ENCODE peak calls at places on chromosomes 3 and 15, in six cellular contexts. One of them, this sample, is unnamed.

GRCh38 chr3:23404241-23404640 is 201.1 kb downstream of the UBE2E2 start:
- DNase-seq in ovary: no peak
- DNase-seq in GM23338: no peak
- DNase-seq in kidney epithelial cell: no peak
- DNase-seq in brain microvascular endothelial cell: no peak
- DNase-seq in AG09309: no peak
- DNase-seq in this sample: no peak

GRCh38 chr3:150005243-150006102 is 34.8 kb upstream of the PFN2 start:
- DNase-seq in ovary: no peak
- DNase-seq in GM23338: no peak
- DNase-seq in kidney epithelial cell: peak
- DNase-seq in brain microvascular endothelial cell: peak
- DNase-seq in AG09309: no peak
- DNase-seq in this sample: no peak

GRCh38 chr3:60294181-60294580 is 957.1 kb downstream of the FHIT start:
- DNase-seq in ovary: no peak
- DNase-seq in GM23338: no peak
- DNase-seq in kidney epithelial cell: peak
- DNase-seq in brain microvascular endothelial cell: peak
- DNase-seq in AG09309: no peak
- DNase-seq in this sample: no peak

GRCh38 chr3:128198313-128198712 is 45.0 kb downstream of the EEFSEC start:
- DNase-seq in ovary: no peak
- DNase-seq in GM23338: no peak
- DNase-seq in kidney epithelial cell: no peak
- DNase-seq in brain microvascular endothelial cell: no peak
- DNase-seq in AG09309: no peak
- DNase-seq in this sample: no peak

GRCh38 chr15:65110676-65111292 is 4.2 kb downstream of the UBAP1L start:
- DNase-seq in ovary: no peak
- DNase-seq in GM23338: no peak
- DNase-seq in kidney epithelial cell: no peak
- DNase-seq in brain microvascular endothelial cell: peak
- DNase-seq in AG09309: no peak
- DNase-seq in this sample: no peak

GRCh38 chr3:181726351-181727121 is 14.8 kb downstream of the SOX2 start:
- DNase-seq in ovary: no peak
- DNase-seq in GM23338: peak
- DNase-seq in kidney epithelial cell: no peak
- DNase-seq in brain microvascular endothelial cell: no peak
- DNase-seq in AG09309: no peak
- DNase-seq in this sample: no peak

GRCh38 chr3:181264491-181264890 is 275.0 kb upstream of the DNAJC19 start:
- DNase-seq in ovary: no peak
- DNase-seq in GM23338: no peak
- DNase-seq in kidney epithelial cell: no peak
- DNase-seq in brain microvascular endothelial cell: no peak
- DNase-seq in AG09309: no peak
- DNase-seq in this sample: no peak

GRCh38 chr3:58063424-58063823 is 55.2 kb downstream of the FLNB start:
- DNase-seq in ovary: no peak
- DNase-seq in GM23338: no peak
- DNase-seq in kidney epithelial cell: no peak
- DNase-seq in brain microvascular endothelial cell: peak
- DNase-seq in AG09309: no peak
- DNase-seq in this sample: no peak

GRCh38 chr3:62587579-62588031 is 214.3 kb upstream of the FEZF2 start:
- DNase-seq in ovary: no peak
- DNase-seq in GM23338: no peak
- DNase-seq in kidney epithelial cell: peak
- DNase-seq in brain microvascular endothelial cell: peak
- DNase-seq in AG09309: peak
- DNase-seq in this sample: no peak

GRCh38 chr3:102132370-102132769 is 283.1 kb downstream of the NFKBIZ start:
- DNase-seq in ovary: no peak
- DNase-seq in GM23338: no peak
- DNase-seq in kidney epithelial cell: no peak
- DNase-seq in brain microvascular endothelial cell: no peak
- DNase-seq in AG09309: no peak
- DNase-seq in this sample: no peak

GRCh38 chr3:46406786-46407611 is at the start of the genes CCR5AS and CCRL2:
- DNase-seq in ovary: no peak
- DNase-seq in GM23338: no peak
- DNase-seq in kidney epithelial cell: no peak
- DNase-seq in brain microvascular endothelial cell: peak
- DNase-seq in AG09309: no peak
- DNase-seq in this sample: peak

GRCh38 chr3:172929451-172929850 is 178.9 kb downstream of the ECT2 start:
- DNase-seq in ovary: no peak
- DNase-seq in GM23338: no peak
- DNase-seq in kidney epithelial cell: no peak
- DNase-seq in brain microvascular endothelial cell: no peak
- DNase-seq in AG09309: no peak
- DNase-seq in this sample: no peak

GRCh38 chr15:70853855-70854668 is at the start of gene LARP6:
- DNase-seq in ovary: peak
- DNase-seq in GM23338: peak
- DNase-seq in kidney epithelial cell: no peak
- DNase-seq in brain microvascular endothelial cell: no peak
- DNase-seq in AG09309: no peak
- DNase-seq in this sample: peak

GRCh38 chr15:38072507-38073277 is 138.3 kb downstream of the TMCO5A start:
- DNase-seq in ovary: peak
- DNase-seq in GM23338: peak
- DNase-seq in kidney epithelial cell: no peak
- DNase-seq in brain microvascular endothelial cell: peak
- DNase-seq in AG09309: no peak
- DNase-seq in this sample: peak

GRCh38 chr15:31338318-31338878 is 11.8 kb downstream of the KLF13 start:
- DNase-seq in ovary: peak
- DNase-seq in GM23338: no peak
- DNase-seq in kidney epithelial cell: no peak
- DNase-seq in brain microvascular endothelial cell: no peak
- DNase-seq in AG09309: no peak
- DNase-seq in this sample: no peak

GRCh38 chr3:188327433-188327832 is 173.5 kb downstream of the LPP start:
- DNase-seq in ovary: no peak
- DNase-seq in GM23338: no peak
- DNase-seq in kidney epithelial cell: no peak
- DNase-seq in brain microvascular endothelial cell: no peak
- DNase-seq in AG09309: no peak
- DNase-seq in this sample: no peak

GRCh38 chr3:11558002-11558401 is 85.7 kb downstream of the VGLL4 start:
- DNase-seq in ovary: peak
- DNase-seq in GM23338: no peak
- DNase-seq in kidney epithelial cell: peak
- DNase-seq in brain microvascular endothelial cell: peak
- DNase-seq in AG09309: peak
- DNase-seq in this sample: no peak

GRCh38 chr3:52372822-52373504 is 56.8 kb downstream of the DNAH1 start:
- DNase-seq in ovary: no peak
- DNase-seq in GM23338: peak
- DNase-seq in kidney epithelial cell: no peak
- DNase-seq in brain microvascular endothelial cell: no peak
- DNase-seq in AG09309: no peak
- DNase-seq in this sample: peak

GRCh38 chr3:147655236-147655635 is 246.1 kb downstream of the ZIC1 start:
- DNase-seq in ovary: no peak
- DNase-seq in GM23338: no peak
- DNase-seq in kidney epithelial cell: no peak
- DNase-seq in brain microvascular endothelial cell: peak
- DNase-seq in AG09309: no peak
- DNase-seq in this sample: no peak

GRCh38 chr3:107899996-107900651 is 190.7 kb downstream of the CD47 start:
- DNase-seq in ovary: no peak
- DNase-seq in GM23338: no peak
- DNase-seq in kidney epithelial cell: no peak
- DNase-seq in brain microvascular endothelial cell: no peak
- DNase-seq in AG09309: no peak
- DNase-seq in this sample: no peak

GRCh38 chr3:6179761-6180160 is 681.2 kb upstream of the GRM7 start:
- DNase-seq in ovary: no peak
- DNase-seq in GM23338: no peak
- DNase-seq in kidney epithelial cell: no peak
- DNase-seq in brain microvascular endothelial cell: no peak
- DNase-seq in AG09309: no peak
- DNase-seq in this sample: no peak

GRCh38 chr3:133037440-133037839 is 751 bp upstream of the TMEM108 start:
- DNase-seq in ovary: no peak
- DNase-seq in GM23338: no peak
- DNase-seq in kidney epithelial cell: no peak
- DNase-seq in brain microvascular endothelial cell: no peak
- DNase-seq in AG09309: no peak
- DNase-seq in this sample: no peak
- H3K4me3 ChIP-seq in ovary: peak
- H3K4me3 ChIP-seq in GM23338: peak
- H3K4me3 ChIP-seq in kidney epithelial cell: no peak
- H3K4me3 ChIP-seq in brain microvascular endothelial cell: peak
- H3K4me3 ChIP-seq in AG09309: no peak
- H3K4me3 ChIP-seq in this sample: peak

GRCh38 chr3:184491867-184492615 is 69.5 kb upstream of the EPHB3 start:
- DNase-seq in ovary: peak
- DNase-seq in GM23338: peak
- DNase-seq in kidney epithelial cell: no peak
- DNase-seq in brain microvascular endothelial cell: no peak
- DNase-seq in AG09309: no peak
- DNase-seq in this sample: peak
- H3K4me3 ChIP-seq in ovary: no peak
- H3K4me3 ChIP-seq in GM23338: peak
- H3K4me3 ChIP-seq in kidney epithelial cell: no peak
- H3K4me3 ChIP-seq in brain microvascular endothelial cell: no peak
- H3K4me3 ChIP-seq in AG09309: no peak
- H3K4me3 ChIP-seq in this sample: no peak

DNA sequence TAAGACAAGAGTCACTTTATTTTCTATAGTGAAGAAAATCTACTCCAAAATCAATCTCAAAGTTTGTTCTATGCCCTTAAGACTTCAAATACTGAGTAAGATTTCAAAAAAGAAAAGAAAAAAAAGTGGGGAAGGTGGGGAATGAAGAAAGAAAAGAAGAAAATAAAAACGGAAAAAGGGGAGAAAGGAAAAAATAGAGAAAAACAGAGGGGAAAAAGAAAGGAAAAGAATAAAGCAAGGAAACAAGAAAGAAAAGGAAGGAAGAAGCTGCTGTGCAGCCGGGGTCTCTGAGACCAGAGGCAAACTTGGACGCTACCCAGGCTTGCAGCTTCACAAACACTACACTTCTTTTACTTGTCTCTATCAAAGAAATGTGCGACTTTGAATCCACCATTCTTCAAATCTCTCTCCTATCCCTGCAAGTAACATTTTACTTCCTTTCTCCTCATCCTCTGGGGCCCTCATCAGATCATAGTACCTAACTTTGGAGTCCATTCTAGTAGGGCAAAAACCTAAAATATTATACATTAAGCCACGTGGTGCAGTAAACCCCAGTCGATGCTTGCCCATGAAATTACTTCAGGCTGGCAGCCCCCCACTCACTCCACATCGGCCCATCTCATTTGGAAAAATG is 279.8 kb downstream of the FOXP1 start:
- DNase-seq in ovary: no peak
- DNase-seq in GM23338: peak
- DNase-seq in kidney epithelial cell: no peak
- DNase-seq in brain microvascular endothelial cell: no peak
- DNase-seq in AG09309: no peak
- DNase-seq in this sample: no peak
- H3K4me3 ChIP-seq in ovary: no peak
- H3K4me3 ChIP-seq in GM23338: peak
- H3K4me3 ChIP-seq in kidney epithelial cell: no peak
- H3K4me3 ChIP-seq in brain microvascular endothelial cell: no peak
- H3K4me3 ChIP-seq in AG09309: no peak
- H3K4me3 ChIP-seq in this sample: no peak

GRCh38 chr3:131802029-131802428 is 232.8 kb downstream of the CPNE4 start:
- DNase-seq in ovary: no peak
- DNase-seq in GM23338: no peak
- DNase-seq in kidney epithelial cell: no peak
- DNase-seq in brain microvascular endothelial cell: no peak
- DNase-seq in AG09309: no peak
- DNase-seq in this sample: no peak

GRCh38 chr3:131804565-131805133 is 230.2 kb downstream of the CPNE4 start:
- DNase-seq in ovary: no peak
- DNase-seq in GM23338: no peak
- DNase-seq in kidney epithelial cell: no peak
- DNase-seq in brain microvascular endothelial cell: no peak
- DNase-seq in AG09309: no peak
- DNase-seq in this sample: no peak

GRCh38 chr3:131801566-131801965 is 233.2 kb downstream of the CPNE4 start:
- DNase-seq in ovary: no peak
- DNase-seq in GM23338: no peak
- DNase-seq in kidney epithelial cell: no peak
- DNase-seq in brain microvascular endothelial cell: no peak
- DNase-seq in AG09309: no peak
- DNase-seq in this sample: no peak

GRCh38 chr3:131806736-131807135 is 228.1 kb downstream of the CPNE4 start:
- DNase-seq in ovary: no peak
- DNase-seq in GM23338: no peak
- DNase-seq in kidney epithelial cell: no peak
- DNase-seq in brain microvascular endothelial cell: no peak
- DNase-seq in AG09309: no peak
- DNase-seq in this sample: no peak

GRCh38 chr3:131803113-131803512 is 231.7 kb downstream of the CPNE4 start:
- DNase-seq in ovary: no peak
- DNase-seq in GM23338: no peak
- DNase-seq in kidney epithelial cell: no peak
- DNase-seq in brain microvascular endothelial cell: no peak
- DNase-seq in AG09309: no peak
- DNase-seq in this sample: no peak
- H3K4me3 ChIP-seq in ovary: no peak
- H3K4me3 ChIP-seq in GM23338: no peak
- H3K4me3 ChIP-seq in kidney epithelial cell: no peak
- H3K4me3 ChIP-seq in brain microvascular endothelial cell: no peak
- H3K4me3 ChIP-seq in AG09309: no peak
- H3K4me3 ChIP-seq in this sample: no peak